ENCODE peak calls at places on chromosomes 13 and 19, in six cellular contexts. T, S, C, Z, Y and I are unnamed samples.

GRCh38 chr19:15404097-15404779 is 14.6 kb downstream of the AKAP8L start:
- DNase-seq in T (no peak), S (no peak), C (no peak), Z (no peak), Y (no peak), I (no peak)

GRCh38 chr19:5036733-5037681 is 68.1 kb downstream of the KDM4B start:
- DNase-seq in T (peak; percentile 72), S (no peak), C (no peak), Z (no peak), Y (no peak), I (no peak)

GRCh38 chr19:9306443-9306842 is 3.2 kb downstream of the ZNF699 start:
- DNase-seq in T (peak; percentile 76), S (no peak), C (no peak), Z (no peak), Y (no peak), I (no peak)

GRCh38 chr13:31349156-31349555 is 149.4 kb downstream of the B3GLCT start:
- DNase-seq in T (no peak), S (no peak), C (no peak), Z (no peak), Y (no peak), I (no peak)

GRCh38 chr19:16660763-16661479 is at the start of gene TMEM38A:
- DNase-seq in T (no peak), S (peak; percentile 71), C (peak; percentile 86), Z (peak; percentile 75), Y (peak; percentile 30), I (no peak)

GRCh38 chr13:71879129-71879535 is 12.1 kb upstream of the DACH1 start:
- DNase-seq in T (peak; percentile 27), S (no peak), C (no peak), Z (no peak), Y (no peak), I (no peak)

GRCh38 chr13:75670496-75670895 is 34.4 kb downstream of the LMO7 start:
- DNase-seq in T (peak; percentile 77), S (no peak), C (no peak), Z (no peak), Y (no peak), I (no peak)

GRCh38 chr13:67951431-67951830 is 721.3 kb upstream of the PCDH9 start:
- DNase-seq in T (no peak), S (no peak), C (no peak), Z (no peak), Y (no peak), I (no peak)

GRCh38 chr13:79287994-79288795 is 117.9 kb downstream of the RBM26 start:
- DNase-seq in T (no peak), S (no peak), C (no peak), Z (no peak), Y (no peak), I (no peak)

GRCh38 chr19:49216076-49216475 is 58.5 kb downstream of the TRPM4 start:
- DNase-seq in T (peak; percentile 57), S (no peak), C (no peak), Z (no peak), Y (no peak), I (no peak)

GRCh38 chr13:67023088-67023893 is 206.8 kb downstream of the PCDH9 start:
- DNase-seq in T (peak; percentile 82), S (no peak), C (no peak), Z (no peak), Y (peak; percentile 69), I (no peak)

GRCh38 chr19:39410620-39411005 is 1.9 kb upstream of the PLEKHG2 start:
- DNase-seq in T (no peak), S (no peak), C (no peak), Z (peak; percentile 50), Y (no peak), I (no peak)

GRCh38 chr13:50810998-50811397 is 32.5 kb downstream of the DLEU7 start:
- DNase-seq in T (no peak), S (no peak), C (no peak), Z (no peak), Y (no peak), I (no peak)

GRCh38 chr19:8109890-8110662 is 39.3 kb downstream of the FBN3 start:
- DNase-seq in T (no peak), S (no peak), C (no peak), Z (no peak), Y (no peak), I (no peak)

GRCh38 chr19:5183616-5184015 is 157.0 kb downstream of the PTPRS start:
- DNase-seq in T (no peak), S (no peak), C (no peak), Z (no peak), Y (no peak), I (no peak)

GRCh38 chr13:21234537-21234936 is 58.1 kb downstream of the MRPL57 start:
- DNase-seq in T (no peak), S (no peak), C (no peak), Z (no peak), Y (no peak), I (no peak)

GRCh38 chr13:44231786-44232516 is 141.7 kb upstream of the SERP2 start:
- DNase-seq in T (peak; percentile 96), S (peak; percentile 74), C (peak; percentile 92), Z (peak; percentile 76), Y (peak; percentile 83), I (peak; percentile 97)

GRCh38 chr13:28138756-28139470 is 568 bp downstream of the PAN3 start:
- DNase-seq in T (peak; percentile 91), S (peak; percentile 86), C (peak; percentile 61), Z (peak; percentile 87), Y (peak; percentile 71), I (peak; percentile 93)

GRCh38 chr19:7788178-7788932 is 25.3 kb downstream of the CLEC4M start:
- DNase-seq in T (no peak), S (no peak), C (no peak), Z (no peak), Y (no peak), I (no peak)

GRCh38 chr19:6213696-6214585 is 65.8 kb downstream of the MLLT1 start:
- DNase-seq in T (no peak), S (peak; percentile 33), C (no peak), Z (no peak), Y (no peak), I (no peak)

GRCh38 chr13:20610006-20610405 is 43.0 kb downstream of the IFT88 start:
- DNase-seq in T (peak; percentile 48), S (no peak), C (no peak), Z (no peak), Y (no peak), I (no peak)

GRCh38 chr19:5046339-5047039 is 77.6 kb downstream of the KDM4B start:
- DNase-seq in T (peak; percentile 40), S (peak; percentile 70), C (peak; percentile 68), Z (peak; percentile 74), Y (peak; percentile 48), I (no peak)

GRCh38 chr19:9721861-9722260 is 46.7 kb downstream of the ZNF846 start:
- DNase-seq in T (no peak), S (no peak), C (no peak), Z (no peak), Y (no peak), I (no peak)

GRCh38 chr19:3420909-3421619 is 54.7 kb downstream of the NFIC start:
- DNase-seq in T (no peak), S (no peak), C (peak; percentile 83), Z (no peak), Y (no peak), I (no peak)

GRCh38 chr19:22595918-22596341 is 38.2 kb upstream of the ZNF492 start:
- DNase-seq in T (no peak), S (no peak), C (no peak), Z (no peak), Y (peak; percentile 75), I (no peak)

GRCh38 chr19:10510301-10510802 is 6.9 kb downstream of the S1PR5 start:
- DNase-seq in T (no peak), S (no peak), C (no peak), Z (peak; percentile 33), Y (no peak), I (no peak)

GRCh38 chr13:30526612-30527217 is 61.0 kb upstream of the HMGB1 start:
- DNase-seq in T (peak; percentile 25), S (no peak), C (no peak), Z (no peak), Y (no peak), I (no peak)

GRCh38 chr19:48501446-48501960 is 10.1 kb downstream of the LMTK3 start:
- DNase-seq in T (no peak), S (peak; percentile 92), C (no peak), Z (peak; percentile 78), Y (peak; percentile 92), I (no peak)

GRCh38 chr19:38194061-38194701 is 29.8 kb downstream of the DPF1 start:
- DNase-seq in T (no peak), S (no peak), C (no peak), Z (no peak), Y (no peak), I (no peak)

GRCh38 chr19:44684892-44685847 is 13.8 kb upstream of the CEACAM16 start:
- DNase-seq in T (peak; percentile 97), S (no peak), C (no peak), Z (peak; percentile 41), Y (no peak), I (no peak)

GRCh38 chr19:47022140-47022536 is 2.5 kb downstream of the NPAS1 start:
- DNase-seq in T (no peak), S (no peak), C (no peak), Z (no peak), Y (no peak), I (no peak)
- H3K27me3 ChIP-seq in T (peaks cover 52% of the 10 kb centered on the region), S (peaks cover 61% of the 10 kb centered on the region), C (peaks cover 62% of the 10 kb centered on the region), Z (peaks cover 90% of the 10 kb centered on the region), Y (peaks cover 55% of the 10 kb centered on the region), I (peaks cover 12% of the 10 kb centered on the region)

GRCh38 chr19:14091086-14091884 is 734 bp upstream of the SAMD1 start:
- DNase-seq in T (peak; percentile 64), S (peak; percentile 90), C (peak; percentile 36), Z (peak; percentile 89), Y (peak; percentile 49), I (no peak)
- TF ChIP-seq POLR2A in T (no peak), S (peak; percentile 74), C (peak; percentile 90), Z (peak; percentile 49), Y (no peak), I (peak; percentile 65)

GRCh38 chr13:113955235-113955634 is 18.6 kb downstream of the C13orf46 start:
- DNase-seq in T (no peak), S (no peak), C (no peak), Z (no peak), Y (no peak), I (no peak)
- H3K4me1 ChIP-seq in T (peaks cover 3% of the 10 kb centered on the region), S (no peaks in the 10 kb centered on the region), C (peaks cover 4% of the 10 kb centered on the region), Z (no peaks in the 10 kb centered on the region), Y (no peaks in the 10 kb centered on the region), I (peaks cover 13% of the 10 kb centered on the region)

GRCh38 chr19:46256855-46257254 is 27.3 kb downstream of the IGFL1 start:
- DNase-seq in T (peak; percentile 31), S (no peak), C (no peak), Z (no peak), Y (no peak), I (no peak)

GRCh38 chr19:46250057-46250456 is 20.5 kb downstream of the IGFL1 start:
- DNase-seq in T (no peak), S (no peak), C (no peak), Z (no peak), Y (no peak), I (no peak)

GRCh38 chr19:46254776-46255175 is 25.2 kb downstream of the IGFL1 start:
- DNase-seq in T (no peak), S (no peak), C (no peak), Z (no peak), Y (no peak), I (no peak)

DNA sequence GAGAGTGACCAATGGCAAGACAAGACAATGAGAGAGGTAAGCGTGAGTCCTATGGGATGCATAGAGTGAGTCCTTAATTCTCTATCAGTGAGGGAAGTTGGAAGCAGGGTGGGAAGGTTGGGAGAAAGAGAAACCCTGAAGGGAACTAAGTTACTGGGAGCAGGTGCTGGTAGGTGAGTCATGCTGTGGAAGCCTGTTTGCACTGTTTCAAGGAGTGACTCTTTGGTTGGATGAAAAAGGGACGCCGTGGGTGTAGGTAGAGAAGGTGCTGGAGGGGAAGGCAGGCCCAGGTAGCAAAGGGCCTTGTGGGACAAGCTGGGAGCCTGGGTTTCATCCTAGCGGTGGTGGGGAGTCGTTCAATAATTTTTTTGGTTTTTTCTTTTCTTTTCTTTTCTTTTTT is 21.9 kb downstream of the IGFL1 start:
- DNase-seq in T (no peak), S (no peak), C (no peak), Z (no peak), Y (no peak), I (no peak)
- H3K27me3 ChIP-seq in T (peaks cover 42% of the 10 kb centered on the region), S (no peaks in the 10 kb centered on the region), C (no peaks in the 10 kb centered on the region), Z (peaks cover 40% of the 10 kb centered on the region), Y (no peaks in the 10 kb centered on the region), I (no peaks in the 10 kb centered on the region)